ENCODE peak calls at places on chromosomes 7 and 10, in ten cellular contexts. W is progenitor cell of endocrine pancreas; J is CD8-positive, alpha-beta T cell; Z is hepatocyte; B is brain microvascular endothelial cell; N is GM10248; A is HepG2; O is CD4-positive, alpha-beta T cell; R is fibroblast of the aortic adventitia; U is mammary epithelial cell. D is an unnamed sample.

GRCh38 chr10:113788604-113789083 is 37.2 kb downstream of the PLEKHS1 start:
- DNase-seq in W (no peak), J (no peak), Z (peak), B (peak), N (peak), A (no peak), O (no peak), R (peak), U (peak), D (no peak)

GRCh38 chr7:44196450-44196872 is 4.3 kb upstream of the YKT6 start:
- DNase-seq in W (no peak), J (peak), Z (peak), B (peak), N (peak), A (peak), O (no peak), R (peak), U (no peak), D (no peak)

GRCh38 chr7:152463714-152464311 is 28.0 kb upstream of the KMT2C start:
- DNase-seq in W (peak), J (peak), Z (peak), B (peak), N (peak), A (peak), O (peak), R (peak), U (peak), D (peak)

GRCh38 chr10:75408911-75409885 is 7.6 kb upstream of the ZNF503 start:
- DNase-seq in W (peak), J (no peak), Z (peak), B (no peak), N (peak), A (no peak), O (no peak), R (peak), U (peak), D (peak)

GRCh38 chr7:79453558-79454324 is at the start of gene MAGI2:
- DNase-seq in W (peak), J (no peak), Z (peak), B (peak), N (peak), A (peak), O (no peak), R (peak), U (peak), D (peak)

GRCh38 chr7:155457544-155458316 is at the start of gene EN2:
- DNase-seq in W (no peak), J (no peak), Z (no peak), B (no peak), N (no peak), A (no peak), O (no peak), R (no peak), U (no peak), D (no peak)

GRCh38 chr10:70940834-70941568 is 52.6 kb upstream of the PCBD1 start:
- DNase-seq in W (no peak), J (no peak), Z (peak), B (peak), N (no peak), A (no peak), O (no peak), R (peak), U (peak), D (peak)

GRCh38 chr10:60759181-60759580 is 19.1 kb upstream of the CDK1 start:
- DNase-seq in W (no peak), J (no peak), Z (no peak), B (no peak), N (no peak), A (no peak), O (no peak), R (no peak), U (no peak), D (no peak)

GRCh38 chr10:79068203-79068561 is 584 bp upstream of the ZMIZ1 start:
- DNase-seq in W (peak), J (peak), Z (peak), B (no peak), N (no peak), A (no peak), O (no peak), R (no peak), U (no peak), D (no peak)

GRCh38 chr10:118948784-118949183 is 80.7 kb upstream of the NANOS1 start:
- DNase-seq in W (no peak), J (no peak), Z (no peak), B (no peak), N (peak), A (no peak), O (no peak), R (no peak), U (no peak), D (no peak)

GRCh38 chr10:43822509-43823236 is 174.0 kb upstream of the ZNF32 start:
- DNase-seq in W (no peak), J (no peak), Z (no peak), B (no peak), N (no peak), A (no peak), O (no peak), R (no peak), U (no peak), D (no peak)

GRCh38 chr7:130669051-130669700 is 628 bp upstream of the COPG2 start:
- DNase-seq in W (no peak), J (no peak), Z (no peak), B (peak), N (no peak), A (no peak), O (peak), R (peak), U (no peak), D (no peak)

GRCh38 chr7:30478349-30479228 is at the start of gene NOD1:
- DNase-seq in W (peak), J (peak), Z (peak), B (peak), N (peak), A (peak), O (peak), R (peak), U (peak), D (peak)

GRCh38 chr7:152202056-152202455 is 176.6 kb downstream of the GALNT11 start:
- DNase-seq in W (no peak), J (no peak), Z (no peak), B (no peak), N (no peak), A (no peak), O (no peak), R (peak), U (peak), D (no peak)

GRCh38 chr7:32360127-32360526 is 130.1 kb downstream of the LSM5 start:
- DNase-seq in W (no peak), J (no peak), Z (no peak), B (no peak), N (no peak), A (no peak), O (no peak), R (no peak), U (no peak), D (no peak)

GRCh38 chr10:69242844-69243212 is 22.7 kb downstream of the HKDC1 start:
- DNase-seq in W (no peak), J (no peak), Z (no peak), B (no peak), N (no peak), A (no peak), O (no peak), R (no peak), U (no peak), D (no peak)

GRCh38 chr7:111113263-111114017 is 22.5 kb downstream of the LRRN3 start:
- DNase-seq in W (no peak), J (no peak), Z (no peak), B (no peak), N (peak), A (peak), O (no peak), R (peak), U (peak), D (no peak)

GRCh38 chr10:96417432-96417831 is 58.6 kb upstream of the OPALIN start:
- DNase-seq in W (no peak), J (no peak), Z (peak), B (no peak), N (no peak), A (peak), O (no peak), R (no peak), U (peak), D (no peak)

GRCh38 chr10:60910543-60910942 is 33.4 kb downstream of the RHOBTB1 start:
- DNase-seq in W (no peak), J (no peak), Z (no peak), B (no peak), N (no peak), A (no peak), O (no peak), R (peak), U (no peak), D (no peak)

GRCh38 chr10:64036996-64037666 is 515.9 kb downstream of the REEP3 start:
- DNase-seq in W (no peak), J (no peak), Z (no peak), B (no peak), N (no peak), A (no peak), O (no peak), R (no peak), U (no peak), D (no peak)

GRCh38 chr10:74643586-74643956 is 182.8 kb upstream of the KAT6B start:
- DNase-seq in W (no peak), J (no peak), Z (no peak), B (no peak), N (no peak), A (no peak), O (no peak), R (peak), U (no peak), D (no peak)

GRCh38 chr10:184911-185310 is 49.7 kb downstream of the ZMYND11 start:
- DNase-seq in W (no peak), J (no peak), Z (no peak), B (no peak), N (no peak), A (no peak), O (no peak), R (no peak), U (peak), D (no peak)

GRCh38 chr10:32139223-32140073 is 83.2 kb upstream of the KIF5B start:
- DNase-seq in W (no peak), J (no peak), Z (peak), B (peak), N (no peak), A (peak), O (no peak), R (peak), U (peak), D (peak)

GRCh38 chr7:142383826-142384507 is 126.1 kb upstream of the PRSS58 start:
- DNase-seq in W (no peak), J (no peak), Z (no peak), B (no peak), N (no peak), A (no peak), O (no peak), R (no peak), U (no peak), D (no peak)

GRCh38 chr10:59561397-59562121 is 148.1 kb downstream of the SLC16A9 start:
- DNase-seq in W (no peak), J (no peak), Z (no peak), B (peak), N (no peak), A (no peak), O (no peak), R (peak), U (peak), D (no peak)

GRCh38 chr10:67471022-67471421 is 225.0 kb downstream of the CTNNA3 start:
- DNase-seq in W (no peak), J (no peak), Z (no peak), B (no peak), N (no peak), A (no peak), O (no peak), R (no peak), U (no peak), D (no peak)

GRCh38 chr10:73653701-73654100 is 2.1 kb downstream of the SYNPO2L start:
- DNase-seq in W (no peak), J (no peak), Z (no peak), B (peak), N (peak), A (peak), O (no peak), R (no peak), U (no peak), D (no peak)

GRCh38 chr10:106959521-106959920 is 205.0 kb downstream of the SORCS1 start:
- DNase-seq in W (no peak), J (no peak), Z (no peak), B (no peak), N (no peak), A (no peak), O (no peak), R (no peak), U (no peak), D (no peak)

GRCh38 chr7:2837476-2837875 is 6.6 kb downstream of the GNA12 start:
- DNase-seq in W (no peak), J (no peak), Z (no peak), B (no peak), N (no peak), A (no peak), O (no peak), R (peak), U (no peak), D (no peak)

GRCh38 chr7:39353615-39354376 is 212.4 kb upstream of the YAE1 start:
- DNase-seq in W (peak), J (no peak), Z (peak), B (peak), N (no peak), A (no peak), O (no peak), R (peak), U (no peak), D (peak)

GRCh38 chr10:30368065-30368718 is 19.1 kb upstream of the MTPAP start:
- DNase-seq in W (no peak), J (no peak), Z (no peak), B (no peak), N (no peak), A (no peak), O (no peak), R (peak), U (peak), D (no peak)

DNA sequence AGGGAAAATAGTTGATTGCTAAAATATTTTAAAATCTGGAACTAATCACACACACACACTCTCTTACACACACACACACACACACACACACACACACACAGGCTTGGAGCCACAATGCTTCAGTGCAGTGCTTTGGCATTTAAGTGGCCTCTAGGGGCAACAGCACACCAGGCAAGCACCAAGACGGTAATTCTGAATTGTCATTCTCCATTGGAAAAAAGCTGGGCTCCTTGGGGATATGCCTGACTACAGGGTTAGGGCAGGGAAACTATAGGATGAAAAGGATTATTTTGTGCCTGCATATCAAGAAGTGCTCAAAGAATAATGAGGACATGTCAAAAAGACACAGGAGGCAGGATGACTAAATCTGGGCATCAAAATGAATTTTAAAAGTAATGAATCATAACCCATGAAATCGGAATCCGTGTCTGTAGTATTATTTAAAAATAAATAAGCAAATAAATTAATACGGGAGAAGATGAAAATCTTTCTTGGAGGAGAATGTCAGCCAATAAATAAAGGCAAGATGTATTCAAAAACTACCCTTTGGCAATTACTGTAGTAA is 30.4 kb upstream of the DDC start:
- DNase-seq in W (no peak), J (no peak), Z (peak), B (peak), N (no peak), A (peak), O (no peak), R (peak), U (peak), D (no peak)
- TF ChIP-seq CTCF in W (peak), J (peak), Z (peak), B (peak), N (no peak), A (peak), O (no peak), R (peak), U (peak), D (peak)

GRCh38 chr7:77289387-77289786 is 89.8 kb upstream of the FGL2 start:
- DNase-seq in W (no peak), J (no peak), Z (no peak), B (no peak), N (no peak), A (no peak), O (no peak), R (no peak), U (no peak), D (no peak)

GRCh38 chr7:77295549-77295948 is 95.9 kb upstream of the FGL2 start:
- DNase-seq in W (no peak), J (no peak), Z (no peak), B (no peak), N (no peak), A (no peak), O (no peak), R (no peak), U (no peak), D (no peak)

GRCh38 chr7:77288676-77289320 is 89.2 kb upstream of the FGL2 start:
- DNase-seq in W (no peak), J (no peak), Z (no peak), B (no peak), N (no peak), A (no peak), O (no peak), R (no peak), U (no peak), D (no peak)

GRCh38 chr7:77290425-77290824 is 90.8 kb upstream of the FGL2 start:
- DNase-seq in W (no peak), J (no peak), Z (no peak), B (no peak), N (no peak), A (no peak), O (no peak), R (no peak), U (no peak), D (no peak)

DNA sequence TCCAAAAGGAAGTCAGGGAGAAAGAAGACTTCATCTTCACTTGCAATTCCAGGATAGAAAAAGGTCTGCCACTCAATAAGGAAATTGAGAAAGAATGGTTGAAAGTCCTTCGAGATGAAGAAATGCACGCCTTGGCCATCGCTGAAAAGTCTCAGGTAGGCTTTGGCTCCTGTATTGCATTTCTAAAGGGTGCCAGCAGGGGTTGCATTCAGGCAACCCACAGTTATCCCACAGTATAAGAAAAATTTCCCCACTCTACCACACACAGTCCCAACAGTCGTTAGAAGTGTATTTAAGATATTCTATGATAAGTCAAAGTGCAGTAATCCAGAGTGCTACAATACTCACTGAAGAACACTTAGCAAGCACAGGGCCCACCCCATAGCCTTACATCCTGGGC is 93.4 kb upstream of the FGL2 start:
- DNase-seq in W (no peak), J (no peak), Z (no peak), B (no peak), N (no peak), A (no peak), O (no peak), R (no peak), U (no peak), D (no peak)
- TF ChIP-seq CTCF in W (peak), J (no peak), Z (no peak), B (no peak), N (no peak), A (no peak), O (no peak), R (no peak), U (no peak), D (peak)

GRCh38 chr7:68629-69028 is 123.7 kb upstream of the FAM20C start:
- DNase-seq in W (no peak), J (no peak), Z (no peak), B (no peak), N (no peak), A (no peak), O (no peak), R (no peak), U (no peak), D (no peak)
- TF ChIP-seq CTCF in W (peak), J (no peak), Z (no peak), B (peak), N (no peak), A (peak), O (no peak), R (no peak), U (no peak), D (no peak)

GRCh38 chr10:15259136-15259535 is 90.6 kb upstream of the NMT2 start:
- DNase-seq in W (no peak), J (no peak), Z (no peak), B (no peak), N (no peak), A (no peak), O (no peak), R (no peak), U (no peak), D (no peak)

GRCh38 chr10:15265558-15265957 is 97.1 kb upstream of the NMT2 start:
- DNase-seq in W (no peak), J (no peak), Z (no peak), B (no peak), N (no peak), A (no peak), O (no peak), R (no peak), U (no peak), D (no peak)

GRCh38 chr10:15265076-15265475 is 96.6 kb upstream of the NMT2 start:
- DNase-seq in W (no peak), J (no peak), Z (no peak), B (no peak), N (no peak), A (no peak), O (no peak), R (peak), U (no peak), D (no peak)

GRCh38 chr10:15263657-15264323 is 95.3 kb upstream of the NMT2 start:
- DNase-seq in W (no peak), J (no peak), Z (no peak), B (no peak), N (no peak), A (no peak), O (no peak), R (no peak), U (no peak), D (no peak)

GRCh38 chr10:15262036-15262713 is 93.7 kb upstream of the NMT2 start:
- DNase-seq in W (no peak), J (no peak), Z (peak), B (no peak), N (no peak), A (peak), O (no peak), R (peak), U (no peak), D (no peak)
- TF ChIP-seq CTCF in W (peak), J (peak), Z (peak), B (peak), N (no peak), A (peak), O (no peak), R (peak), U (peak), D (peak)

DNA sequence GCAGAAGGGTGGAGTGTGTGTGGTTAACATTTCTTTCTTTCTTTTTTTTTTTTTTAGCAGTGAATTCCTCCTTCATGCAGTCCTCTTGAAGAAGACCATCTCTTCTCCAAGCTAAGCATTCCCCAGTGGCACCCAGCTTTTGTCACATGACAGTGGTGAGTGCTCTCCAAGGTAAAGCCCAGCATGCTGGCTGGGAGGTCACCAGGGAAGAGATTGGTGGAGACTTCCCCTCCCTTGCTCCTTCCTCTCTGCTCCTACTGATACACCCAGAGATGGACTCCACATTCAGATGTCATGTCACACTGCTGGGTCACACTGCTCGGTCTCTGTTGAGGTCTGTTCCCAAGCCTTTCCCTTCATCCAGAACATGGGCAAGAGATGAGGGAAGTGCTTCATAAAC is 55.3 kb downstream of the FRMPD2 start:
- DNase-seq in W (no peak), J (no peak), Z (no peak), B (no peak), N (no peak), A (no peak), O (no peak), R (no peak), U (no peak), D (no peak)
- TF ChIP-seq CTCF in W (no peak), J (no peak), Z (no peak), B (no peak), N (no peak), A (no peak), O (no peak), R (no peak), U (no peak), D (no peak)

DNA sequence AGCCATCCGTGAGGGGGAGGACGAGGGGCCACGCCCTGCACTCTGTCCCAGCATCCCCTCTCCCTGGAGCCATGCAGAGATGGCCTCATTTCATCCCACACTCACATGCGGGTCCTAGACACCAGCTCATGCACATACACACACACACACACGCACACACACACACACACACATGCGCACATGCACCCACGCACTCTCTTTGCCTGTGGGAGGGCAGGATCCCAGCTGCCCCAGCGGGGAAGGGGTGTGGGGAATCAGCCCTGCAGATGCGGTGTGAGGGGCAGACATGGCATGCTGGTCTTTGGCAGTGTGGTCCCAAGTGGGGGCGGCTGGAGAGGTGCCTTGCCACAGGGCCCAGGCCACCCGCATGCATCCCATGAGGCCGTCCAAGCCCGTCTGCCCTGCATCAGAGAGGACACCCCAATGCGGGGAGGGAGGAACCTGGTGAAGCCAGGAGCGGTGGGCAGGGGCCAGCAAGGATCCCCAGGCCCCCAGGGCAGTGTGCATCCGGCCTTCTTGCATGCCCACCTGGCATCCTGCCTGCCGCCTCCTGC is 68.1 kb downstream of the LHPP start:
- DNase-seq in W (no peak), J (no peak), Z (no peak), B (no peak), N (no peak), A (no peak), O (no peak), R (no peak), U (no peak), D (no peak)
- TF ChIP-seq CTCF in W (no peak), J (no peak), Z (no peak), B (no peak), N (no peak), A (no peak), O (no peak), R (no peak), U (no peak), D (no peak)